ENCODE peak calls at places on chromosomes 16 and 17, in six cellular contexts. Q, L, W, A, M and D are unnamed samples.

GRCh38 chr16:23024044-23024443 is 125.2 kb downstream of the USP31 start:
- DNase-seq in W (no peak), Q (no peak), L (peak), A (no peak), M (no peak), D (no peak)

GRCh38 chr16:6926341-6926740 is 406.3 kb upstream of the RBFOX1 start:
- DNase-seq in A (no peak), M (no peak), L (no peak), W (no peak), Q (no peak), D (no peak)

GRCh38 chr16:77912617-77913016 is 109.7 kb upstream of the CLEC3A start:
- DNase-seq in A (no peak), W (no peak), L (no peak), Q (no peak), M (no peak), D (no peak)

GRCh38 chr17:78738245-78738644 is 43.8 kb downstream of the CYTH1 start:
- DNase-seq in Q (no peak), A (no peak), L (no peak), W (no peak), M (no peak), D (no peak)

GRCh38 chr16:68992521-68992920 is 112.9 kb upstream of the HAS3 start:
- DNase-seq in Q (no peak), A (peak), L (no peak), W (no peak), M (no peak), D (peak)

GRCh38 chr16:25812215-25812614 is 120.5 kb downstream of the HS3ST4 start:
- DNase-seq in A (no peak), L (no peak), Q (no peak), M (no peak), W (no peak), D (no peak)

GRCh38 chr17:42409467-42410351 is 13.3 kb downstream of the CAVIN1 start:
- DNase-seq in A (peak), Q (no peak), W (peak), M (no peak), L (no peak), D (peak)

GRCh38 chr17:15891348-15891747 is 53.6 kb upstream of the ADORA2B start:
- DNase-seq in Q (no peak), W (no peak), M (no peak), L (no peak), A (no peak), D (no peak)

GRCh38 chr17:66755101-66755943 is 79.6 kb upstream of the CACNG5 start:
- DNase-seq in L (peak), M (no peak), Q (no peak), W (no peak), A (no peak), D (no peak)

GRCh38 chr17:21375757-21376584 is at the start of gene KCNJ12:
- DNase-seq in L (peak), Q (peak), M (no peak), W (no peak), A (no peak), D (no peak)

GRCh38 chr17:20155258-20156195 is 146.4 kb downstream of the SPECC1 start:
- DNase-seq in W (peak), M (peak), Q (peak), L (peak), A (peak), D (peak)

GRCh38 chr16:57873218-57873617 is 70.9 kb upstream of the KIFC3 start:
- DNase-seq in M (no peak), A (no peak), L (no peak), W (no peak), Q (no peak), D (no peak)

GRCh38 chr16:19601083-19601976 is 45.8 kb downstream of the VPS35L start:
- DNase-seq in A (peak), Q (no peak), L (no peak), M (peak), W (no peak), D (no peak)

GRCh38 chr16:23302045-23302956 is at the start of gene SCNN1B:
- DNase-seq in A (no peak), M (no peak), L (peak), Q (peak), W (no peak), D (no peak)

GRCh38 chr17:60139438-60140285 is 10.1 kb upstream of the CA4 start:
- DNase-seq in A (peak), M (peak), L (no peak), Q (peak), W (peak), D (peak)

GRCh38 chr16:69490707-69491324 is 66.4 kb downstream of the CYB5B start:
- DNase-seq in A (no peak), M (no peak), L (no peak), Q (no peak), W (no peak), D (no peak)

GRCh38 chr17:78265121-78265520 is 33.7 kb downstream of the TMEM235 start:
- DNase-seq in W (no peak), L (no peak), Q (no peak), M (no peak), A (no peak), D (no peak)

GRCh38 chr17:3986270-3986938 is 22.2 kb upstream of the ATP2A3 start:
- DNase-seq in A (no peak), L (no peak), M (no peak), W (no peak), Q (no peak), D (no peak)

GRCh38 chr16:2231016-2231931 is 5.0 kb upstream of the DNASE1L2 start:
- DNase-seq in Q (no peak), M (no peak), A (no peak), W (no peak), L (no peak), D (no peak)

GRCh38 chr16:82671743-82672142 is 45.0 kb downstream of the CDH13 start:
- DNase-seq in M (peak), Q (no peak), A (no peak), W (no peak), L (no peak), D (no peak)

GRCh38 chr17:82300707-82301270 is 16.6 kb downstream of the CD7 start:
- DNase-seq in L (no peak), W (no peak), M (peak), Q (peak), A (peak), D (no peak)

GRCh38 chr17:37406635-37407455 is at the start of the genes ACACA and TADA2A:
- DNase-seq in L (peak), M (peak), A (peak), Q (peak), W (peak), D (peak)

GRCh38 chr16:53809088-53809951 is 105.4 kb downstream of the FTO start:
- DNase-seq in M (no peak), L (no peak), W (no peak), Q (no peak), A (peak), D (peak)